ENCODE peak calls at places on chromosomes 11 and 22, in six cellular contexts. One of them, this sample, is unnamed.

GRCh38 chr11:6418199-6418957 is 516 bp downstream of the APBB1 start:
- DNase-seq in activated CD4-positive, alpha-beta memory T cell treated with anti-CD3 and anti-CD28 coated beads, Interleukin-2, amount 10 ng/mL, durations not matched to agents 7 days and 5 days: no peak
- DNase-seq in NCI-H2081: no peak
- DNase-seq in COR-L47: no peak
- DNase-seq in MM.1S: no peak
- DNase-seq in thoracic aorta: no peak
- DNase-seq in this sample: no peak

GRCh38 chr11:34158661-34159060 is 53.2 kb downstream of the NAT10 start:
- DNase-seq in MM.1S: no peak
- DNase-seq in activated CD4-positive, alpha-beta memory T cell treated with anti-CD3 and anti-CD28 coated beads, Interleukin-2, amount 10 ng/mL, durations not matched to agents 7 days and 5 days: peak; percentile 46
- DNase-seq in thoracic aorta: no peak
- DNase-seq in NCI-H2081: no peak
- DNase-seq in COR-L47: no peak
- DNase-seq in this sample: no peak

GRCh38 chr11:27370374-27370773 is 7.4 kb upstream of the CCDC34 start:
- DNase-seq in COR-L47: peak; percentile 48
- DNase-seq in thoracic aorta: no peak
- DNase-seq in activated CD4-positive, alpha-beta memory T cell treated with anti-CD3 and anti-CD28 coated beads, Interleukin-2, amount 10 ng/mL, durations not matched to agents 7 days and 5 days: no peak
- DNase-seq in MM.1S: no peak
- DNase-seq in NCI-H2081: peak; percentile 39
- DNase-seq in this sample: no peak

GRCh38 chr11:11782532-11783110 is 59.2 kb upstream of the USP47 start:
- DNase-seq in thoracic aorta: no peak
- DNase-seq in COR-L47: peak; percentile 90
- DNase-seq in MM.1S: no peak
- DNase-seq in NCI-H2081: peak; percentile 66
- DNase-seq in activated CD4-positive, alpha-beta memory T cell treated with anti-CD3 and anti-CD28 coated beads, Interleukin-2, amount 10 ng/mL, durations not matched to agents 7 days and 5 days: no peak
- DNase-seq in this sample: no peak

GRCh38 chr11:121129362-121130340 is 28.6 kb downstream of the TECTA start:
- DNase-seq in thoracic aorta: no peak
- DNase-seq in COR-L47: no peak
- DNase-seq in NCI-H2081: no peak
- DNase-seq in MM.1S: no peak
- DNase-seq in activated CD4-positive, alpha-beta memory T cell treated with anti-CD3 and anti-CD28 coated beads, Interleukin-2, amount 10 ng/mL, durations not matched to agents 7 days and 5 days: no peak
- DNase-seq in this sample: no peak

GRCh38 chr22:46852771-46853170 is 90.3 kb downstream of the TBC1D22A start:
- DNase-seq in activated CD4-positive, alpha-beta memory T cell treated with anti-CD3 and anti-CD28 coated beads, Interleukin-2, amount 10 ng/mL, durations not matched to agents 7 days and 5 days: no peak
- DNase-seq in COR-L47: no peak
- DNase-seq in thoracic aorta: no peak
- DNase-seq in MM.1S: no peak
- DNase-seq in NCI-H2081: no peak
- DNase-seq in this sample: no peak

GRCh38 chr11:65563606-65564005 is 5.4 kb upstream of the LTBP3 start:
- DNase-seq in MM.1S: no peak
- DNase-seq in thoracic aorta: no peak
- DNase-seq in activated CD4-positive, alpha-beta memory T cell treated with anti-CD3 and anti-CD28 coated beads, Interleukin-2, amount 10 ng/mL, durations not matched to agents 7 days and 5 days: no peak
- DNase-seq in COR-L47: no peak
- DNase-seq in NCI-H2081: no peak
- DNase-seq in this sample: no peak

GRCh38 chr11:79465160-79465559 is 24.3 kb upstream of the TENM4 start:
- DNase-seq in activated CD4-positive, alpha-beta memory T cell treated with anti-CD3 and anti-CD28 coated beads, Interleukin-2, amount 10 ng/mL, durations not matched to agents 7 days and 5 days: no peak
- DNase-seq in MM.1S: no peak
- DNase-seq in COR-L47: no peak
- DNase-seq in thoracic aorta: no peak
- DNase-seq in NCI-H2081: no peak
- DNase-seq in this sample: no peak

GRCh38 chr22:29369460-29369859 is 18.9 kb downstream of the AP1B1 start:
- DNase-seq in activated CD4-positive, alpha-beta memory T cell treated with anti-CD3 and anti-CD28 coated beads, Interleukin-2, amount 10 ng/mL, durations not matched to agents 7 days and 5 days: no peak
- DNase-seq in thoracic aorta: no peak
- DNase-seq in MM.1S: no peak
- DNase-seq in COR-L47: no peak
- DNase-seq in NCI-H2081: no peak
- DNase-seq in this sample: peak; percentile 18

GRCh38 chr11:69731110-69731509 is 27.3 kb upstream of the FGF19 start:
- DNase-seq in NCI-H2081: no peak
- DNase-seq in COR-L47: no peak
- DNase-seq in activated CD4-positive, alpha-beta memory T cell treated with anti-CD3 and anti-CD28 coated beads, Interleukin-2, amount 10 ng/mL, durations not matched to agents 7 days and 5 days: no peak
- DNase-seq in MM.1S: no peak
- DNase-seq in thoracic aorta: no peak
- DNase-seq in this sample: no peak

GRCh38 chr22:46726066-46726985 is 11.7 kb downstream of the CERK start:
- DNase-seq in NCI-H2081: peak; percentile 84
- DNase-seq in MM.1S: no peak
- DNase-seq in thoracic aorta: no peak
- DNase-seq in activated CD4-positive, alpha-beta memory T cell treated with anti-CD3 and anti-CD28 coated beads, Interleukin-2, amount 10 ng/mL, durations not matched to agents 7 days and 5 days: no peak
- DNase-seq in COR-L47: peak; percentile 93
- DNase-seq in this sample: no peak

GRCh38 chr11:122803306-122803705 is 35.0 kb upstream of the CRTAM start:
- DNase-seq in NCI-H2081: no peak
- DNase-seq in MM.1S: no peak
- DNase-seq in thoracic aorta: no peak
- DNase-seq in COR-L47: no peak
- DNase-seq in activated CD4-positive, alpha-beta memory T cell treated with anti-CD3 and anti-CD28 coated beads, Interleukin-2, amount 10 ng/mL, durations not matched to agents 7 days and 5 days: no peak
- DNase-seq in this sample: no peak